ENCODE peak calls at places on chromosomes 3 and 15, in nine cellular contexts. W is GM12865, X is heart right ventricle, D is EL, Z is activated T-cell treated with anti-CD3 and anti-CD28 coated beads for 1 hour, E is GM04504, F is stromal cell of bone marrow, L is retina, S is mammary epithelial cell. I is an unnamed sample.

GRCh38 chr3:157488144-157488543 is 15.1 kb downstream of the VEPH1 start:
- DNase-seq in W (no peak), X (no peak), D (no peak), Z (no peak), E (no peak), F (no peak), L (no peak), S (no peak), I (no peak)

GRCh38 chr3:48240000-48240710 is 749 bp upstream of the ZNF589 start:
- DNase-seq in W (no peak), X (no peak), D (no peak), Z (no peak), E (no peak), F (no peak), L (no peak), S (no peak), I (no peak)

GRCh38 chr15:79170256-79170664 is 79.7 kb upstream of the RASGRF1 start:
- DNase-seq in W (no peak), X (peak), D (peak), Z (no peak), E (no peak), F (no peak), L (peak), S (peak), I (no peak)

GRCh38 chr15:64847016-64847415 is 5.3 kb downstream of the PLEKHO2 start:
- DNase-seq in W (no peak), X (no peak), D (no peak), Z (no peak), E (no peak), F (no peak), L (no peak), S (peak), I (no peak)

GRCh38 chr3:27166888-27167287 is 202.3 kb downstream of the NEK10 start:
- DNase-seq in W (no peak), X (no peak), D (peak), Z (no peak), E (peak), F (peak), L (peak), S (peak), I (no peak)

GRCh38 chr15:59501531-59502113 is 63.6 kb downstream of the FAM81A start:
- DNase-seq in W (peak), X (no peak), D (peak), Z (no peak), E (peak), F (peak), L (no peak), S (peak), I (no peak)

GRCh38 chr3:115580566-115580965 is 42.7 kb upstream of the GAP43 start:
- DNase-seq in W (no peak), X (no peak), D (peak), Z (no peak), E (no peak), F (no peak), L (no peak), S (no peak), I (no peak)

GRCh38 chr15:77825143-77825542 is 192.4 kb upstream of the LINGO1 start:
- DNase-seq in W (no peak), X (no peak), D (no peak), Z (no peak), E (no peak), F (no peak), L (no peak), S (no peak), I (no peak)

GRCh38 chr3:129326138-129326537 is 47.5 kb downstream of the HMCES start:
- DNase-seq in W (no peak), X (no peak), D (no peak), Z (no peak), E (no peak), F (no peak), L (no peak), S (no peak), I (no peak)

GRCh38 chr15:62578960-62579359 is 413.9 kb upstream of the C2CD4B start:
- DNase-seq in W (no peak), X (no peak), D (no peak), Z (no peak), E (no peak), F (no peak), L (no peak), S (no peak), I (no peak)

GRCh38 chr3:134681527-134681910 is 30.7 kb upstream of the KY start:
- DNase-seq in W (no peak), X (no peak), D (no peak), Z (no peak), E (no peak), F (no peak), L (no peak), S (no peak), I (no peak)

GRCh38 chr3:16842710-16843270 is 42.0 kb upstream of the PLCL2 start:
- DNase-seq in W (no peak), X (no peak), D (no peak), Z (no peak), E (no peak), F (no peak), L (no peak), S (no peak), I (no peak)

GRCh38 chr3:108406063-108406660 is 104.2 kb downstream of the MYH15 start:
- DNase-seq in W (no peak), X (no peak), D (peak), Z (no peak), E (no peak), F (no peak), L (no peak), S (no peak), I (no peak)

GRCh38 chr3:27715454-27715806 is 6.7 kb downstream of the EOMES start:
- DNase-seq in W (no peak), X (no peak), D (no peak), Z (no peak), E (no peak), F (no peak), L (no peak), S (no peak), I (no peak)

GRCh38 chr3:46490338-46491084 is 7.3 kb upstream of the RTP3 start:
- DNase-seq in W (no peak), X (no peak), D (peak), Z (no peak), E (no peak), F (peak), L (no peak), S (peak), I (no peak)

GRCh38 chr3:105868450-105868744 is 415 bp downstream of the CBLB start:
- DNase-seq in W (peak), X (peak), D (peak), Z (no peak), E (peak), F (no peak), L (peak), S (no peak), I (no peak)

GRCh38 chr15:62740141-62741004 is 302.2 kb upstream of the TPM1 start:
- DNase-seq in W (no peak), X (no peak), D (peak), Z (no peak), E (no peak), F (no peak), L (peak), S (no peak), I (no peak)

GRCh38 chr3:152428577-152428976 is 159.8 kb downstream of the MBNL1 start:
- DNase-seq in W (no peak), X (no peak), D (no peak), Z (no peak), E (no peak), F (no peak), L (no peak), S (peak), I (no peak)

GRCh38 chr15:60936186-60936585 is 292.9 kb downstream of the RORA start:
- DNase-seq in W (no peak), X (no peak), D (no peak), Z (no peak), E (no peak), F (no peak), L (no peak), S (no peak), I (no peak)

GRCh38 chr3:184186902-184187207 is 856 bp downstream of the ABCF3 start:
- DNase-seq in W (no peak), X (no peak), D (no peak), Z (no peak), E (no peak), F (no peak), L (no peak), S (no peak), I (no peak)

GRCh38 chr3:148991219-148992026 is at the start of gene GYG1:
- DNase-seq in W (peak), X (peak), D (peak), Z (peak), E (peak), F (peak), L (peak), S (peak), I (peak)

GRCh38 chr15:84929795-84930371 is 45.4 kb downstream of the SLC28A1 start:
- DNase-seq in W (no peak), X (no peak), D (peak), Z (no peak), E (no peak), F (no peak), L (no peak), S (peak), I (no peak)

GRCh38 chr3:23999012-23999641 is 54.0 kb downstream of the NR1D2 start:
- DNase-seq in W (peak), X (peak), D (peak), Z (peak), E (peak), F (peak), L (peak), S (peak), I (peak)

GRCh38 chr3:4899654-4900236 is 79.5 kb upstream of the BHLHE40 start:
- DNase-seq in W (no peak), X (no peak), D (no peak), Z (no peak), E (no peak), F (no peak), L (no peak), S (no peak), I (no peak)

GRCh38 chr15:90031231-90031791 is 30.2 kb downstream of the ZNF710 start:
- DNase-seq in W (peak), X (peak), D (peak), Z (no peak), E (peak), F (peak), L (no peak), S (peak), I (no peak)

GRCh38 chr3:189655617-189656016 is 24.4 kb downstream of the TP63 start:
- DNase-seq in W (peak), X (no peak), D (no peak), Z (no peak), E (no peak), F (no peak), L (no peak), S (no peak), I (no peak)

GRCh38 chr3:104635872-104636580 is 730.7 kb upstream of the ALCAM start:
- DNase-seq in W (no peak), X (no peak), D (peak), Z (no peak), E (no peak), F (no peak), L (no peak), S (no peak), I (no peak)

GRCh38 chr15:82750831-82751181 is 41.1 kb upstream of the AP3B2 start:
- DNase-seq in W (peak), X (no peak), D (no peak), Z (no peak), E (no peak), F (no peak), L (no peak), S (no peak), I (no peak)

GRCh38 chr15:42344763-42345162 is 14.5 kb upstream of the CAPN3 start:
- DNase-seq in W (no peak), X (no peak), D (peak), Z (no peak), E (peak), F (peak), L (no peak), S (peak), I (no peak)

GRCh38 chr15:92006186-92007028 is 152.9 kb downstream of the SLCO3A1 start:
- DNase-seq in W (no peak), X (no peak), D (no peak), Z (no peak), E (no peak), F (no peak), L (no peak), S (no peak), I (no peak)

GRCh38 chr15:67080900-67081431 is 15.6 kb downstream of the SMAD3 start:
- DNase-seq in W (peak), X (peak), D (peak), Z (no peak), E (peak), F (peak), L (no peak), S (peak), I (no peak)

GRCh38 chr15:61764141-61764540 is 296.1 kb downstream of the VPS13C start:
- DNase-seq in W (no peak), X (no peak), D (no peak), Z (no peak), E (no peak), F (no peak), L (no peak), S (no peak), I (no peak)

GRCh38 chr3:15933439-15934144 is 135.8 kb upstream of the ANKRD28 start:
- DNase-seq in W (no peak), X (no peak), D (peak), Z (no peak), E (no peak), F (peak), L (no peak), S (peak), I (no peak)

GRCh38 chr3:105365171-105365535 is 1.6 kb upstream of the ALCAM start:
- DNase-seq in W (no peak), X (no peak), D (peak), Z (no peak), E (no peak), F (no peak), L (no peak), S (no peak), I (no peak)

GRCh38 chr3:127288921-127289645 is 1.2 kb upstream of the PRR20G start:
- DNase-seq in W (no peak), X (no peak), D (no peak), Z (no peak), E (no peak), F (no peak), L (peak), S (no peak), I (no peak)

GRCh38 chr3:195236076-195236798 is 34.7 kb downstream of the XXYLT1 start:
- DNase-seq in W (no peak), X (peak), D (no peak), Z (no peak), E (no peak), F (no peak), L (no peak), S (no peak), I (no peak)

GRCh38 chr15:75342221-75342620 is 4.6 kb upstream of the NEIL1 start:
- DNase-seq in W (no peak), X (no peak), D (no peak), Z (no peak), E (no peak), F (no peak), L (no peak), S (no peak), I (no peak)

I was measured in CD4-positive, alpha-beta T cell.